ENCODE peak calls at places on chromosomes 7 and 10, in four cellular contexts. K, I, H and V are unnamed samples.

GRCh38 chr7:2796358-2797352 is 47.5 kb downstream of the GNA12 start:
- DNase-seq in I (no peak), K (no peak), H (peak; percentile 94), V (no peak)

GRCh38 chr7:137882806-137883205 is 36.0 kb upstream of the DGKI start:
- DNase-seq in K (no peak), I (no peak), H (peak; percentile 50), V (no peak)

GRCh38 chr7:16646427-16647081 is 573 bp downstream of the BZW2 start:
- DNase-seq in H (no peak), I (no peak), K (no peak), V (no peak)

GRCh38 chr7:81433692-81434331 is 336.0 kb downstream of the HGF start:
- DNase-seq in H (no peak), I (no peak), K (no peak), V (no peak)

GRCh38 chr10:17831326-17831725 is 22.2 kb downstream of the MRC1 start:
- DNase-seq in I (no peak), H (no peak), K (no peak), V (no peak)

GRCh38 chr7:155000795-155001194 is 2.1 kb downstream of the PAXIP1 start:
- DNase-seq in H (no peak), K (no peak), I (no peak), V (no peak)

GRCh38 chr7:116122972-116123595 is 87.3 kb upstream of the TES start:
- DNase-seq in I (no peak), H (peak; percentile 66), K (peak; percentile 32), V (no peak)

GRCh38 chr10:114850126-114850525 is 28.5 kb downstream of the FHIP2A start:
- DNase-seq in K (no peak), H (no peak), I (no peak), V (no peak)

GRCh38 chr10:93471110-93471651 is 11.0 kb downstream of the MYOF start:
- DNase-seq in K (peak; percentile 95), I (no peak), H (peak; percentile 97), V (no peak)

GRCh38 chr10:32963102-32963501 is 5.1 kb upstream of the ITGB1 start:
- DNase-seq in K (no peak), H (peak; percentile 87), I (no peak), V (no peak)

GRCh38 chr7:5643280-5643679 is 138.2 kb downstream of the RNF216 start:
- DNase-seq in I (no peak), H (no peak), K (no peak), V (peak; percentile 75)

GRCh38 chr10:72319416-72320254 is 35.1 kb downstream of the DNAJB12 start:
- DNase-seq in H (peak; percentile 89), K (peak; percentile 75), I (peak; percentile 97), V (peak; percentile 90)

GRCh38 chr7:140403878-140404564 is at the start of gene RAB19:
- DNase-seq in K (peak; percentile 16), I (peak; percentile 74), H (no peak), V (peak; percentile 91)

GRCh38 chr7:121339082-121339481 is 10.3 kb downstream of the WNT16 start:
- DNase-seq in H (no peak), K (no peak), I (no peak), V (no peak)

GRCh38 chr10:25758041-25758457 is 176.0 kb upstream of the MYO3A start:
- DNase-seq in K (peak; percentile 26), H (no peak), I (no peak), V (peak; percentile 76)

DNA sequence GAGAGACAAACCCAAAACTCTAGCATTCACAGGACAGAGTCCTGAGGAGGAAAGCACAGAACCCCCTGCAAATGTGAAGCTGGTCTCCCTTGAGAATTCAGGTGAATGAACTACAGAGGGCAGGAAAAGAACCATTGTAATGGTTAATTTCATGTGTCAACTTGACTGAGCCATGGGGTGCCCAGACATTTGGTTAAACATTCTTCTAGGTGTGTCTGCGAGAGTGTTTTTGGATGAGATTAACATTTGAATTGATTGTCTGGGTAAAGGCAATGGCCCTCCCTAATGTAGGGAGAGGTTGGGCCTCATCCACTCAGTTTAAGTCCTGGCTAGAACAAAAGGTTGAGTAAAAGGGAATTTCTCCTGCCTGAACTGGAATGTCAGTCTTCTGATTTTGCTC is 15.7 kb upstream of the CDK1 start:
- DNase-seq in I (no peak), K (no peak), H (no peak), V (peak; percentile 81)
- H3K27ac ChIP-seq in I (no peak overlapping the region), K (no peak overlapping the region), H (no peak overlapping the region), V (no peak overlapping the region)

DNA sequence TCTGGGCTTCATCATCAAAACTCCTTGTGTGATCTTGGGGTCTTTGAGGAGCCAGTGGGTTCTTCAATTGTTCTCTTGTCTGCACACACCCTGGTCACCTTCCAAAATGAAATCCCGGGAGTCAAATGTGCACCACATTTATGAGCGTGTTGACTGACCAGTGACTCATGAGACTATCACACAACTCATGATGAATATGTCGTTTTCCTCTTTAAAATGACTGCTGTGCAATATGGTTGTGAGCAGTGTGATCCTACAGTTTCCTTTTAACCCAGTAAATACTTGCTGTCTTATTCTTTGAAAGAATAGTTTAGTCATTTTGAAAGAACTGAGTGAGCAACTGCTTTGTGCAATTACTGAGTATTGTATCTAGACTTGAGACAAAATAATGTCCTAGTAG is 149.2 kb downstream of the DYNC1I1 start:
- DNase-seq in I (no peak), K (no peak), H (no peak), V (no peak)
- H3K4me3 ChIP-seq in I (no peak overlapping the region), K (no peak overlapping the region), H (no peak overlapping the region), V (no peak overlapping the region)

GRCh38 chr10:110820321-110820814 is 51.4 kb upstream of the PDCD4 start:
- DNase-seq in H (no peak), K (no peak), I (no peak), V (no peak)

GRCh38 chr10:110821508-110821907 is 50.2 kb upstream of the PDCD4 start:
- DNase-seq in K (no peak), I (no peak), H (no peak), V (no peak)

GRCh38 chr10:110815354-110816004 is 56.2 kb upstream of the PDCD4 start:
- DNase-seq in K (no peak), H (no peak), I (no peak), V (no peak)

GRCh38 chr10:110817614-110818013 is 54.1 kb upstream of the PDCD4 start:
- DNase-seq in I (no peak), K (no peak), H (no peak), V (no peak)

GRCh38 chr10:110818311-110819257 is 53.1 kb upstream of the PDCD4 start:
- DNase-seq in H (no peak), I (peak; percentile 71), K (no peak), V (no peak)
- H3K4me1 ChIP-seq in H (no peaks in the 10 kb centered on the region), I (peaks cover 36% of the 10 kb centered on the region), K (no peaks in the 10 kb centered on the region), V (no peaks in the 10 kb centered on the region)

DNA sequence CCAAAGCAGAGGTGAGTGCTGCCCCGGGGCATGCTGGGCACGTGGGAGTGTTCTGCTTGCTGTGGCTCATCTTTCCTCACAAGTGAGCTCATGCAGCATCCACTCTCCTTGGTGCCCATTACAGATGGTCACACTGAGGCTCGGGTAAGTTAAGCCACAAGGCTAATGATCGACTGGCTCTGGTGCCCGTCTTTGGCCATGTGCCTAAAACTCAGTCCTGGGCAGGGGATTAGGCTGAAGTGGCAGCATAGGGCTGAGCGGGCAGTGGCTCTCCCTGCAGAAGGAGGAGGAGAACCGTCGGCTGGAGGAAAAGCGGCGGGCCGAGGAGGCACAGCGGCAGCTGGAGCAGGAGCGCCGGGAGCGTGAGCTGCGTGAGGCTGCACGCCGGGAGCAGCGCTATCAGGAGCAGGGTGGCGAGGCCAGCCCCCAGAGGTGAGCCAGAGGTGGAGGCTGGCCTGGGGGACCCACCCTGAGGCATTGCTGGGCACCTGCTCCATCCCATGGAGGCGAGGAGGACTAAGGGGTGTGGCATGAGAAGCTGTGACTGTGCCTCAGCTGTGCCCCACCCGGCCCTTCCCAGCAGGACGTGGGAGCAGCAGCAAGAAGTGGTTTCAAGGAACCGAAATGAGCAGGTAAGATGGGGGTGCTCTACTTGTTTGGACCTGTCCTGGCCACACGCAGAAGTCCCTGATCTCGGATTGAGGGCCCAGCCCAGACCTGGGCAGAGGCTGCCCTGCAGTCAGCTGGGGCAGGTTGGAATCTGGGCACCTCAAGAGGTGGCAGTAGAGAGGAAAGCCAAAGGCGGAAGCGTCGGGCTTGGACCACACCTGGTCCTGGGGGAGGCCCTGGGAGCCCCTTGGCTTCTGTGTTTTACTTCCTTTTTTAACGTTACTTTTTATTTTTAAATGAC is 7.3 kb downstream of the PGAM2 start:
- DNase-seq in H (no peak), K (no peak), I (no peak), V (no peak)
- H3K27ac ChIP-seq in H (no peak overlapping the region), K (no peak overlapping the region), I (no peak overlapping the region), V (no peak overlapping the region)

GRCh38 chr7:1175967-1176851 is 16.2 kb upstream of the ZFAND2A start:
- DNase-seq in K (peak; percentile 56), H (peak; percentile 52), I (peak; percentile 88), V (peak; percentile 97)
- H3K4me3 ChIP-seq in K (peak overlapping the region; percentile 56), H (no peak overlapping the region), I (peak overlapping the region; percentile 25), V (no peak overlapping the region)

GRCh38 chr7:55132890-55133551 is 114.2 kb downstream of the EGFR start:
- DNase-seq in K (peak; percentile 97), H (peak; percentile 100), I (no peak), V (no peak)
- H3K4me1 ChIP-seq in K (peaks cover 78% of the 10 kb centered on the region), H (peaks cover 44% of the 10 kb centered on the region), I (peaks cover 68% of the 10 kb centered on the region), V (no peaks in the 10 kb centered on the region)

DNA sequence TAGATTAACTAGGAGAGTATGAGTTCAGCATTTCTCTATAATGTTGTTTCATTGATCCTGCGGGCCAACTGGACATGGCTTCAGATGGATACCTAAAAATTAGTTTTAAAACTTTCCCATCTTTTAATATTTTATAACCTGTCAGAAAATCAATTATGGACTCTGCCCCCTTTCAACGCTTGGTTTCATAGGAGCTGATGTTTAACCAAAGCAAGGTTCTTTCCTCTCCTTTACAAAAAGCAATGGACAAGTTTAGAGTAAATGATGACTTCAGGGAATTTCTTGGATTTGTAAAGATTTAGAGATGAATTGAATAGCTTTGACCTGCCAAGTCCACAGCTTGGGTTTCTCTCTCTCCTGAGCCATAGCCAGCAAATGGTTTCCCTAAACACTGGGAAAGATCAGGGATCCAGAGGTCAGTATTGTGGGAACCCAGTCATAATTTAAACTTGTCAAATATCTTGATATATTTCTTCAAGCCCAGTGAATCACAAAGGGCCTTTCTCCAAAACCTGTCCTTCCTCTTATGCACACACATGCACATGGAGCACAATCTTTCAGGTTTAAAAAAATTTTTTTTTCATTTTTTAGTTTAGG is 177.1 kb downstream of the EVX1 start:
- DNase-seq in H (peak; percentile 29), K (no peak), I (no peak), V (no peak)
- H3K27ac ChIP-seq in H (no peak overlapping the region), K (no peak overlapping the region), I (no peak overlapping the region), V (no peak overlapping the region)

DNA sequence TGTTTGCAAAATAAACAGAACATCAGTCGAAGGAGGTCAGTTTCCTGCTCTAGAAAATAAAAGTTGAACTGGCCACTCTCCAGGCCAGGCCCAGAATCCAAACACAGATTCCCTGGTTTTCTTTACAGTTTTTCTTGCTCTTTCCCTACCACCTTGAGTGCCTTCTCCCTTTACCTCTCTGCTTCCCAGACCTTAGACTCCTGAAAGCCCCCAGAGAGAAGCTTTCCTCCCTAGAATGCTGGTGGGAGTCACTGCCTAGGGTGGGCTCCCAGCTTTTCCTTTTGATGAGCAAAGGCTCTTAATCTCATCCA is 6.1 kb downstream of the DNTT start:
- DNase-seq in H (no peak), K (no peak), I (no peak), V (peak; percentile 57)
- H3K4me3 ChIP-seq in H (no peak overlapping the region), K (no peak overlapping the region), I (no peak overlapping the region), V (no peak overlapping the region)

DNA sequence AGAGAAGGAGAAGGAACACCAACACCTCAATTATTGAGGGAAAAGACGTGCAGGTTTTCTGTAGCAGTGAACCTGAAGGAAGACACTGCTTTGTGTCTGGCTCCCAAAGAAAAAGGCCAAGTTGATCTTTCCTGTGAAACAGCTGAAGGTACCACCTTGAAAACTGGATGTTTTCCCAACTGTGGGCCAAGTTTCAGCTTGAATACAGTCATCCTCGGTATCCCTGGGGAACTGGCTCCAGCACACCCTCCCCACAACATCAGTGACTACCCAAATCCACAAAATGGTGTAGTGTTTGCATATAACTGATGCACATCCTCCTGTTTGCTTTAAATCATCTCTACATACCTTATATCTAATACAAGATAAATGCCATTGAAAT is 297.0 kb upstream of the PITRM1 start:
- DNase-seq in I (no peak), H (no peak), K (no peak), V (peak; percentile 17)
- H3K4me1 ChIP-seq in I (peaks cover 71% of the 10 kb centered on the region), H (peaks cover 25% of the 10 kb centered on the region), K (peaks cover 33% of the 10 kb centered on the region), V (no peaks in the 10 kb centered on the region)